ENCODE peak calls at places on chromosome 11, in four cellular contexts. One of them, this sample, is unnamed.

GRCh38 chr11:102138677-102139076 is 28.4 kb downstream of the YAP1 start:
- DNase-seq in left lobe of liver: no peak
- DNase-seq in AG04449: peak; percentile 92
- DNase-seq in nucleus accumbens: no peak
- DNase-seq in this sample: no peak

GRCh38 chr11:69260622-69261021 is 33.3 kb upstream of the MYEOV start:
- DNase-seq in left lobe of liver: no peak
- DNase-seq in AG04449: no peak
- DNase-seq in nucleus accumbens: no peak
- DNase-seq in this sample: no peak

GRCh38 chr11:68298659-68299516 is 13.5 kb upstream of the LRP5 start:
- DNase-seq in left lobe of liver: peak; percentile 59
- DNase-seq in AG04449: no peak
- DNase-seq in nucleus accumbens: no peak
- DNase-seq in this sample: no peak

GRCh38 chr11:12813371-12814225 is 139.4 kb downstream of the TEAD1 start:
- DNase-seq in left lobe of liver: no peak
- DNase-seq in AG04449: no peak
- DNase-seq in nucleus accumbens: no peak
- DNase-seq in this sample: no peak

GRCh38 chr11:32531528-32531927 is 52.1 kb upstream of the EIF3M start:
- DNase-seq in left lobe of liver: no peak
- DNase-seq in AG04449: no peak
- DNase-seq in nucleus accumbens: no peak
- DNase-seq in this sample: no peak

GRCh38 chr11:35050596-35050995 is 88.4 kb upstream of the CD44 start:
- DNase-seq in left lobe of liver: no peak
- DNase-seq in AG04449: no peak
- DNase-seq in nucleus accumbens: no peak
- DNase-seq in this sample: no peak

GRCh38 chr11:113664069-113664980 is 41.8 kb downstream of the TMPRSS5 start:
- DNase-seq in left lobe of liver: no peak
- DNase-seq in AG04449: peak; percentile 38
- DNase-seq in nucleus accumbens: no peak
- DNase-seq in this sample: no peak

GRCh38 chr11:114230031-114230430 is 66.2 kb upstream of the NNMT start:
- DNase-seq in left lobe of liver: no peak
- DNase-seq in AG04449: no peak
- DNase-seq in nucleus accumbens: no peak
- DNase-seq in this sample: no peak

GRCh38 chr11:111435046-111435698 is 56.1 kb upstream of the POU2AF1 start:
- DNase-seq in left lobe of liver: no peak
- DNase-seq in AG04449: no peak
- DNase-seq in nucleus accumbens: no peak
- DNase-seq in this sample: no peak

GRCh38 chr11:6237903-6238302 is 986 bp upstream of the CNGA4 start:
- DNase-seq in left lobe of liver: no peak
- DNase-seq in AG04449: no peak
- DNase-seq in nucleus accumbens: no peak
- DNase-seq in this sample: no peak

This sample was measured in frontal cortex.